ENCODE peak calls at places on chromosome 11, in six cellular contexts. I, E, U, F, R and V are unnamed samples.

GRCh38 chr11:43517518-43517917 is 158.8 kb downstream of the TTC17 start:
- DNase-seq in I (no peak), E (no peak), U (no peak), F (no peak), R (no peak), V (no peak)

GRCh38 chr11:121884601-121885000 is 231.4 kb downstream of the BLID start:
- DNase-seq in I (no peak), E (no peak), U (no peak), F (no peak), R (no peak), V (no peak)

GRCh38 chr11:75797116-75797515 is 17.9 kb upstream of the UVRAG start:
- DNase-seq in I (no peak), E (no peak), U (no peak), F (no peak), R (no peak), V (no peak)

GRCh38 chr11:1875093-1875785 is 16.5 kb downstream of the PRR33 start:
- DNase-seq in I (no peak), E (no peak), U (no peak), F (no peak), R (no peak), V (no peak)

GRCh38 chr11:67396587-67397398 is 4.9 kb downstream of the PPP1CA start:
- DNase-seq in I (no peak), E (no peak), U (no peak), F (peak; percentile 80), R (no peak), V (no peak)

GRCh38 chr11:66651011-66651410 is 12.5 kb downstream of the RBM4 start:
- DNase-seq in I (no peak), E (no peak), U (no peak), F (no peak), R (no peak), V (no peak)

GRCh38 chr11:61956191-61957027 is 6.3 kb downstream of the BEST1 start:
- DNase-seq in I (peak; percentile 23), E (no peak), U (no peak), F (no peak), R (peak; percentile 58), V (no peak)

GRCh38 chr11:119629085-119629484 is 99.9 kb downstream of the NECTIN1 start:
- DNase-seq in I (no peak), E (no peak), U (no peak), F (no peak), R (no peak), V (no peak)

GRCh38 chr11:73321342-73322110 is 13.4 kb downstream of the ARHGEF17 start:
- DNase-seq in I (no peak), E (no peak), U (peak; percentile 61), F (no peak), R (peak; percentile 75), V (no peak)

GRCh38 chr11:102615077-102615893 is 9.8 kb downstream of the MMP20 start:
- DNase-seq in I (no peak), E (no peak), U (no peak), F (no peak), R (no peak), V (no peak)

GRCh38 chr11:8784936-8785335 is 102.3 kb downstream of the RPL27A start:
- DNase-seq in I (no peak), E (no peak), U (no peak), F (no peak), R (no peak), V (no peak)

GRCh38 chr11:32893091-32893946 is 708 bp downstream of the QSER1 start:
- DNase-seq in I (no peak), E (peak; percentile 7), U (peak; percentile 82), F (peak; percentile 68), R (peak; percentile 82), V (peak; percentile 65)

GRCh38 chr11:3905080-3905953 is 49.9 kb downstream of the STIM1 start:
- DNase-seq in I (no peak), E (peak; percentile 50), U (no peak), F (no peak), R (no peak), V (no peak)

GRCh38 chr11:94028436-94028835 is 7.3 kb downstream of the HEPHL1 start:
- DNase-seq in I (no peak), E (no peak), U (no peak), F (no peak), R (no peak), V (no peak)

GRCh38 chr11:43282607-43283440 is 29.0 kb upstream of the API5 start:
- DNase-seq in I (peak; percentile 60), E (peak; percentile 8), U (peak; percentile 62), F (peak; percentile 55), R (peak; percentile 67), V (peak; percentile 36)

GRCh38 chr11:6418958-6419611 is at the start of gene APBB1:
- DNase-seq in I (no peak), E (peak; percentile 58), U (peak; percentile 71), F (peak; percentile 66), R (peak; percentile 86), V (peak; percentile 68)

GRCh38 chr11:65305501-65306268 is 9.0 kb upstream of the CDC42EP2 start:
- DNase-seq in I (no peak), E (no peak), U (no peak), F (no peak), R (no peak), V (no peak)

DNA sequence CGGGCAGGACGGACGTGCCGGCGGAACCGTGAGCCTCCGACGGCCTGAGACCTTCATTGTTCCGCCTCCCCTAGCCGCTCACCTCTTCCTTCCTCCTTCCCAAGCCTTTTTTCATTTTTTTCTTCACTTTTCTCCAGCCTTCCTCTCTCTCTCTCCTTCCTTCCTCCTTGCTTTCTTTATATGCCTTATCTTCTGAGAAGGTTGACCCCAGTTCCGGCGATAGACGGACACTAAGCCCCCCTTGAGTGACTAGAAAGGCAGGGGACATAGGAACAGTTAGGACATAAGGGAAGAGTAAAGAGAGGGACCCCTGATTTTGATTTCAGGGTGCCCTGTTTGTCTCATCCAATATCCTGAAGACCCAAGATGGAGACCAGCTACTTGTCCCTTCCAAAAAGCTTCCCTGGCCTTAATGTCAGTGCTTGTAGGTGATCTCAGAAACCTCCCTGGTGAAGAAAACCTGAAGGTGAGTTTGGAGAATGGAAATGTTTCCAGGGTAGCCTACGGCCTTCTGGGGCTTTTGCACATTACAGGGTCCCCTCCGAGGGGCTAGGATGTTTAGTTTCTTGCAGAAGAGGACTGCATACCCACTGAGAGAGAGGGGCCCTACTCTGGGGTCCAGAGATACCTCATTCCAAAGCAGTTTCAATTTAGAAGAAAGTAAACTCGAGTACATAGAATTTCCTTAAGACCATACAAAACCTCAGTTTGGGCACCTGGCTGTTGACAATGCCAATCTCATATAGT is 3.5 kb downstream of the ADM start:
- DNase-seq in I (no peak), E (no peak), U (no peak), F (no peak), R (no peak), V (no peak)
- H3K27me3 ChIP-seq in I (no peaks in the 10 kb centered on the region), E (no peaks in the 10 kb centered on the region), U (peaks cover 4% of the 10 kb centered on the region), F (no peaks in the 10 kb centered on the region), R (peaks cover 2% of the 10 kb centered on the region), V (peaks cover 25% of the 10 kb centered on the region)

GRCh38 chr11:623349-623869 is 1.3 kb downstream of the CDHR5 start:
- DNase-seq in I (no peak), E (no peak), U (no peak), F (no peak), R (no peak), V (no peak)
- H3K27me3 ChIP-seq in I (peaks cover 5% of the 10 kb centered on the region), E (peaks cover 44% of the 10 kb centered on the region), U (peaks cover 2% of the 10 kb centered on the region), F (peaks cover 5% of the 10 kb centered on the region), R (peaks cover 20% of the 10 kb centered on the region), V (no peaks in the 10 kb centered on the region)

DNA sequence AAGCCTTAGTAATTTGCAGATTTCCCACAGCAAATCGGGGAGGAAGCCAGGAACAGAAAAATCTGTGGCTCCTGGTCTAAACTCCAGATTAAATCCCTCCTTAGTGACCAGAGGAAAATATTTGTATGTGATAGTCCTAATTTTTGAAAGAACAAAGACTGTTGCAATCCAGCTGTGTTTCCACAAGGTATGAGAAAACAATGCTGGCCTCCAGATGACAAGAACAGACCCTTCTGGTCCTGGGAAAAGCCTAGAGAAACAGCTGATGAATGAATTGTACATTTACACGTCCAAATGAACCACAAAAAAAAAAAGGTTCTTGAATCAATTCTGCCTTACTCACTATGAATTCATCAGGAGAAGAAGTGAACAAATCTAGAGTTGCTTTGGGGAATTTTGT is 63.7 kb downstream of the ETS1 start:
- DNase-seq in I (no peak), E (no peak), U (no peak), F (no peak), R (no peak), V (no peak)
- H3K27me3 ChIP-seq in I (no peaks in the 10 kb centered on the region), E (no peaks in the 10 kb centered on the region), U (peaks cover 40% of the 10 kb centered on the region), F (peaks cover 3% of the 10 kb centered on the region), R (no peaks in the 10 kb centered on the region), V (no peaks in the 10 kb centered on the region)

GRCh38 chr11:131883332-131883731 is 512.9 kb downstream of the NTM start:
- DNase-seq in I (no peak), E (no peak), U (no peak), F (no peak), R (no peak), V (no peak)

GRCh38 chr11:131888230-131888826 is 517.9 kb downstream of the NTM start:
- DNase-seq in I (no peak), E (no peak), U (no peak), F (no peak), R (no peak), V (no peak)

GRCh38 chr11:131886201-131886600 is 515.8 kb downstream of the NTM start:
- DNase-seq in I (no peak), E (no peak), U (no peak), F (no peak), R (no peak), V (no peak)

GRCh38 chr11:131884461-131885073 is 514.2 kb downstream of the NTM start:
- DNase-seq in I (no peak), E (no peak), U (no peak), F (no peak), R (no peak), V (no peak)

DNA sequence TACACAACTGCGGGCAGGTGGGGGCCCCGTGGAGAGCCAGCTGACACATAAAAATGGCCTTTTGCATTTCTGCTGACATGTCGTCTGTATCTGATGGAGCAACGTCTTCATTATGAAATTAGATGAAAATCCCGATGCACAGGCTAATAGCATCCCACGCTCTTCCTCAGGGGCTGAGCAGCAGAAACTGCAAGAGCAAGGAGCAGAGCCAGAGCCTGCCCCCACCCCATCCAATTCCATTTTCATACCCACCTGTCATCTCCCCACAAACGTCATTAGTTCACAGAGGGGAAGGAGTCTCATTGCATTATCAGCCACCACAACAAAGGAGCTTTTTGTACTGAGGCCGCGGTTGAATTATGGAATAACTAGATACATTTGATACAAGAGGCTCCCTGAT is 515.0 kb downstream of the NTM start:
- DNase-seq in I (no peak), E (no peak), U (no peak), F (no peak), R (no peak), V (no peak)
- H3K27me3 ChIP-seq in I (no peaks in the 10 kb centered on the region), E (no peaks in the 10 kb centered on the region), U (no peaks in the 10 kb centered on the region), F (no peaks in the 10 kb centered on the region), R (peaks cover 8% of the 10 kb centered on the region), V (no peaks in the 10 kb centered on the region)

DNA sequence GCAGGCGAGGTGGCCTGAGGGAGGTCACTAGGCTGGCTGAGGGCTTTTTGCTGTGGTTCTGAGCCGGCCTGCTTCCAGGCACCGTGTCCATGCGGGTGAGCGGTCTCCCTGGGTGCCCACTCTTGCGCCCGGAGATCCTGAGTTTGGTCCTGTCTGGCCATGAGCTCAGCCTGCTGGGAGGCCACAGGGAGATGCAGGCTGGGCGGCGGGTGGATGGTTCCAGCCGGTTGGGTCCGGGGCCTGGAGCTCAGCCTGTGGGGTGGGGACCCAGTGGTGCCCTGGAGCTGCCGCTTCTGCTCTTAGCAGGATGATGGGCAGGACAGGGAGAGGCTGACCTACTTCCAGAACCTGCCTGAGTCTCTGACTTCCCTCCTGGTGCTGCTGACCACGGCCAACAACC is 18.5 kb downstream of the TPCN2 start:
- DNase-seq in I (no peak), E (no peak), U (no peak), F (no peak), R (no peak), V (no peak)
- H3K27me3 ChIP-seq in I (no peaks in the 10 kb centered on the region), E (no peaks in the 10 kb centered on the region), U (no peaks in the 10 kb centered on the region), F (no peaks in the 10 kb centered on the region), R (no peaks in the 10 kb centered on the region), V (no peaks in the 10 kb centered on the region)